ENCODE peak calls at places on chromosomes 3 and 15, in eight cellular contexts. One of them, this sample, is unnamed.

GRCh38 chr3:62755285-62755684 is 119.9 kb downstream of the CADPS start:
- DNase-seq in psoas muscle: no peak
- DNase-seq in colonic mucosa: no peak
- DNase-seq in right cardiac atrium: no peak
- DNase-seq in T-helper 17 cell: no peak
- DNase-seq in CD4-positive, alpha-beta T cell: no peak
- DNase-seq in CD8-positive, alpha-beta T cell: no peak
- DNase-seq in DND-41: no peak
- DNase-seq in this sample: peak; percentile 6

GRCh38 chr15:91320106-91320505 is 220.0 kb downstream of the SV2B start:
- DNase-seq in psoas muscle: no peak
- DNase-seq in colonic mucosa: no peak
- DNase-seq in right cardiac atrium: no peak
- DNase-seq in T-helper 17 cell: no peak
- DNase-seq in CD4-positive, alpha-beta T cell: no peak
- DNase-seq in CD8-positive, alpha-beta T cell: no peak
- DNase-seq in DND-41: no peak
- DNase-seq in this sample: no peak

GRCh38 chr3:45464336-45464809 is 76.0 kb downstream of the LARS2 start:
- DNase-seq in psoas muscle: no peak
- DNase-seq in colonic mucosa: no peak
- DNase-seq in right cardiac atrium: peak; percentile 65
- DNase-seq in T-helper 17 cell: no peak
- DNase-seq in CD4-positive, alpha-beta T cell: peak; percentile 27
- DNase-seq in CD8-positive, alpha-beta T cell: no peak
- DNase-seq in DND-41: peak; percentile 35
- DNase-seq in this sample: no peak

GRCh38 chr3:47265725-47266480 is 16.7 kb downstream of the KIF9 start:
- DNase-seq in psoas muscle: no peak
- DNase-seq in colonic mucosa: no peak
- DNase-seq in right cardiac atrium: no peak
- DNase-seq in T-helper 17 cell: no peak
- DNase-seq in CD4-positive, alpha-beta T cell: no peak
- DNase-seq in CD8-positive, alpha-beta T cell: no peak
- DNase-seq in DND-41: no peak
- DNase-seq in this sample: no peak

GRCh38 chr15:39792025-39792893 is 9.6 kb upstream of the FSIP1 start:
- DNase-seq in psoas muscle: no peak
- DNase-seq in colonic mucosa: no peak
- DNase-seq in right cardiac atrium: no peak
- DNase-seq in T-helper 17 cell: no peak
- DNase-seq in CD4-positive, alpha-beta T cell: no peak
- DNase-seq in CD8-positive, alpha-beta T cell: no peak
- DNase-seq in DND-41: no peak
- DNase-seq in this sample: no peak

GRCh38 chr3:146067048-146067447 is 93.9 kb downstream of the PLOD2 start:
- DNase-seq in psoas muscle: no peak
- DNase-seq in colonic mucosa: no peak
- DNase-seq in right cardiac atrium: no peak
- DNase-seq in T-helper 17 cell: no peak
- DNase-seq in CD4-positive, alpha-beta T cell: no peak
- DNase-seq in CD8-positive, alpha-beta T cell: no peak
- DNase-seq in DND-41: no peak
- DNase-seq in this sample: no peak

GRCh38 chr15:77569647-77570186 is 63.0 kb downstream of the LINGO1 start:
- DNase-seq in psoas muscle: no peak
- DNase-seq in colonic mucosa: no peak
- DNase-seq in right cardiac atrium: peak; percentile 60
- DNase-seq in T-helper 17 cell: no peak
- DNase-seq in CD4-positive, alpha-beta T cell: no peak
- DNase-seq in CD8-positive, alpha-beta T cell: no peak
- DNase-seq in DND-41: no peak
- DNase-seq in this sample: no peak

GRCh38 chr3:179373938-179374337 is 26.4 kb downstream of the MFN1 start:
- DNase-seq in psoas muscle: no peak
- DNase-seq in colonic mucosa: no peak
- DNase-seq in right cardiac atrium: no peak
- DNase-seq in T-helper 17 cell: no peak
- DNase-seq in CD4-positive, alpha-beta T cell: no peak
- DNase-seq in CD8-positive, alpha-beta T cell: no peak
- DNase-seq in DND-41: no peak
- DNase-seq in this sample: no peak

GRCh38 chr3:174126990-174127758 is 729.6 kb downstream of the NLGN1 start:
- DNase-seq in psoas muscle: no peak
- DNase-seq in colonic mucosa: no peak
- DNase-seq in right cardiac atrium: no peak
- DNase-seq in T-helper 17 cell: no peak
- DNase-seq in CD4-positive, alpha-beta T cell: no peak
- DNase-seq in CD8-positive, alpha-beta T cell: no peak
- DNase-seq in DND-41: no peak
- DNase-seq in this sample: no peak

GRCh38 chr15:73859236-73859635 is 14.1 kb upstream of the TBC1D21 start:
- DNase-seq in psoas muscle: no peak
- DNase-seq in colonic mucosa: no peak
- DNase-seq in right cardiac atrium: no peak
- DNase-seq in T-helper 17 cell: no peak
- DNase-seq in CD4-positive, alpha-beta T cell: no peak
- DNase-seq in CD8-positive, alpha-beta T cell: no peak
- DNase-seq in DND-41: no peak
- DNase-seq in this sample: no peak

GRCh38 chr3:172675371-172676193 is 35.3 kb downstream of the NCEH1 start:
- DNase-seq in psoas muscle: no peak
- DNase-seq in colonic mucosa: no peak
- DNase-seq in right cardiac atrium: no peak
- DNase-seq in T-helper 17 cell: no peak
- DNase-seq in CD4-positive, alpha-beta T cell: no peak
- DNase-seq in CD8-positive, alpha-beta T cell: no peak
- DNase-seq in DND-41: no peak
- DNase-seq in this sample: no peak

GRCh38 chr3:41653575-41654239 is 308.2 kb downstream of the ULK4 start:
- DNase-seq in psoas muscle: no peak
- DNase-seq in colonic mucosa: no peak
- DNase-seq in right cardiac atrium: no peak
- DNase-seq in T-helper 17 cell: no peak
- DNase-seq in CD4-positive, alpha-beta T cell: no peak
- DNase-seq in CD8-positive, alpha-beta T cell: no peak
- DNase-seq in DND-41: no peak
- DNase-seq in this sample: no peak

GRCh38 chr15:78979456-78980320 is 34.8 kb upstream of the CTSH start:
- DNase-seq in psoas muscle: no peak
- DNase-seq in colonic mucosa: peak; percentile 71
- DNase-seq in right cardiac atrium: no peak
- DNase-seq in T-helper 17 cell: no peak
- DNase-seq in CD4-positive, alpha-beta T cell: peak; percentile 8
- DNase-seq in CD8-positive, alpha-beta T cell: peak; percentile 52
- DNase-seq in DND-41: peak; percentile 45
- DNase-seq in this sample: peak; percentile 63

GRCh38 chr3:70095260-70095659 is 95.7 kb downstream of the SAMMSON start:
- DNase-seq in psoas muscle: no peak
- DNase-seq in colonic mucosa: no peak
- DNase-seq in right cardiac atrium: no peak
- DNase-seq in T-helper 17 cell: no peak
- DNase-seq in CD4-positive, alpha-beta T cell: no peak
- DNase-seq in CD8-positive, alpha-beta T cell: no peak
- DNase-seq in DND-41: no peak
- DNase-seq in this sample: no peak

GRCh38 chr3:177596822-177597271 is 399.6 kb upstream of the TBL1XR1 start:
- DNase-seq in psoas muscle: no peak
- DNase-seq in colonic mucosa: no peak
- DNase-seq in right cardiac atrium: no peak
- DNase-seq in T-helper 17 cell: no peak
- DNase-seq in CD4-positive, alpha-beta T cell: no peak
- DNase-seq in CD8-positive, alpha-beta T cell: no peak
- DNase-seq in DND-41: peak; percentile 15
- DNase-seq in this sample: peak; percentile 52

GRCh38 chr3:192090586-192090985 is 629.6 kb downstream of the PYDC2 start:
- DNase-seq in psoas muscle: no peak
- DNase-seq in colonic mucosa: no peak
- DNase-seq in right cardiac atrium: no peak
- DNase-seq in T-helper 17 cell: no peak
- DNase-seq in CD4-positive, alpha-beta T cell: no peak
- DNase-seq in CD8-positive, alpha-beta T cell: no peak
- DNase-seq in DND-41: no peak
- DNase-seq in this sample: no peak

GRCh38 chr3:158158969-158159368 is 49.1 kb downstream of the RSRC1 start:
- DNase-seq in psoas muscle: no peak
- DNase-seq in colonic mucosa: no peak
- DNase-seq in right cardiac atrium: no peak
- DNase-seq in T-helper 17 cell: no peak
- DNase-seq in CD4-positive, alpha-beta T cell: no peak
- DNase-seq in CD8-positive, alpha-beta T cell: no peak
- DNase-seq in DND-41: no peak
- DNase-seq in this sample: no peak

GRCh38 chr3:38137615-38138346 is 680 bp upstream of the MYD88 start:
- DNase-seq in psoas muscle: no peak
- DNase-seq in colonic mucosa: peak; percentile 49
- DNase-seq in right cardiac atrium: peak; percentile 59
- DNase-seq in T-helper 17 cell: no peak
- DNase-seq in CD4-positive, alpha-beta T cell: no peak
- DNase-seq in CD8-positive, alpha-beta T cell: peak; percentile 51
- DNase-seq in DND-41: no peak
- DNase-seq in this sample: no peak

GRCh38 chr15:49560045-49560444 is 60.6 kb downstream of the FAM227B start:
- DNase-seq in psoas muscle: no peak
- DNase-seq in colonic mucosa: no peak
- DNase-seq in right cardiac atrium: no peak
- DNase-seq in T-helper 17 cell: no peak
- DNase-seq in CD4-positive, alpha-beta T cell: no peak
- DNase-seq in CD8-positive, alpha-beta T cell: no peak
- DNase-seq in DND-41: no peak
- DNase-seq in this sample: no peak
- H3K9me3 ChIP-seq in psoas muscle: peaks cover 33% of the 10 kb centered on the region
- H3K9me3 ChIP-seq in colonic mucosa: no peaks in the 10 kb centered on the region
- H3K9me3 ChIP-seq in right cardiac atrium: no peaks in the 10 kb centered on the region
- H3K9me3 ChIP-seq in T-helper 17 cell: peaks cover 8% of the 10 kb centered on the region
- H3K9me3 ChIP-seq in CD4-positive, alpha-beta T cell: peaks cover 57% of the 10 kb centered on the region
- H3K9me3 ChIP-seq in CD8-positive, alpha-beta T cell: peaks cover 9% of the 10 kb centered on the region
- H3K9me3 ChIP-seq in DND-41: peaks cover 8% of the 10 kb centered on the region
- H3K9me3 ChIP-seq in this sample: peaks cover 24% of the 10 kb centered on the region

GRCh38 chr3:128922804-128923459 is 43.5 kb downstream of the ACAD9 start:
- DNase-seq in psoas muscle: no peak
- DNase-seq in colonic mucosa: no peak
- DNase-seq in right cardiac atrium: no peak
- DNase-seq in T-helper 17 cell: no peak
- DNase-seq in CD4-positive, alpha-beta T cell: peak; percentile 48
- DNase-seq in CD8-positive, alpha-beta T cell: peak; percentile 75
- DNase-seq in DND-41: peak; percentile 76
- DNase-seq in this sample: no peak

GRCh38 chr3:128929364-128929763 is 49.9 kb downstream of the ACAD9 start:
- DNase-seq in psoas muscle: no peak
- DNase-seq in colonic mucosa: no peak
- DNase-seq in right cardiac atrium: no peak
- DNase-seq in T-helper 17 cell: no peak
- DNase-seq in CD4-positive, alpha-beta T cell: no peak
- DNase-seq in CD8-positive, alpha-beta T cell: no peak
- DNase-seq in DND-41: no peak
- DNase-seq in this sample: no peak

GRCh38 chr3:128919988-128920387 is 40.6 kb downstream of the ACAD9 start:
- DNase-seq in psoas muscle: no peak
- DNase-seq in colonic mucosa: no peak
- DNase-seq in right cardiac atrium: no peak
- DNase-seq in T-helper 17 cell: no peak
- DNase-seq in CD4-positive, alpha-beta T cell: no peak
- DNase-seq in CD8-positive, alpha-beta T cell: no peak
- DNase-seq in DND-41: no peak
- DNase-seq in this sample: no peak

GRCh38 chr3:128923607-128924385 is 44.4 kb downstream of the ACAD9 start:
- DNase-seq in psoas muscle: no peak
- DNase-seq in colonic mucosa: no peak
- DNase-seq in right cardiac atrium: no peak
- DNase-seq in T-helper 17 cell: no peak
- DNase-seq in CD4-positive, alpha-beta T cell: no peak
- DNase-seq in CD8-positive, alpha-beta T cell: no peak
- DNase-seq in DND-41: no peak
- DNase-seq in this sample: no peak
- H3K9me3 ChIP-seq in psoas muscle: peaks cover 6% of the 10 kb centered on the region
- H3K9me3 ChIP-seq in colonic mucosa: no peaks in the 10 kb centered on the region
- H3K9me3 ChIP-seq in right cardiac atrium: peaks cover 2% of the 10 kb centered on the region
- H3K9me3 ChIP-seq in T-helper 17 cell: no peaks in the 10 kb centered on the region
- H3K9me3 ChIP-seq in CD4-positive, alpha-beta T cell: no peaks in the 10 kb centered on the region
- H3K9me3 ChIP-seq in CD8-positive, alpha-beta T cell: no peaks in the 10 kb centered on the region
- H3K9me3 ChIP-seq in DND-41: peaks cover 28% of the 10 kb centered on the region
- H3K9me3 ChIP-seq in this sample: peaks cover 41% of the 10 kb centered on the region

GRCh38 chr15:25093455-25094029 is 138.8 kb downstream of the SNRPN start:
- DNase-seq in psoas muscle: no peak
- DNase-seq in colonic mucosa: peak; percentile 4
- DNase-seq in right cardiac atrium: no peak
- DNase-seq in T-helper 17 cell: no peak
- DNase-seq in CD4-positive, alpha-beta T cell: no peak
- DNase-seq in CD8-positive, alpha-beta T cell: no peak
- DNase-seq in DND-41: no peak
- DNase-seq in this sample: no peak

GRCh38 chr15:25094519-25094918 is 139.7 kb downstream of the SNRPN start:
- DNase-seq in psoas muscle: no peak
- DNase-seq in colonic mucosa: no peak
- DNase-seq in right cardiac atrium: no peak
- DNase-seq in T-helper 17 cell: no peak
- DNase-seq in CD4-positive, alpha-beta T cell: no peak
- DNase-seq in CD8-positive, alpha-beta T cell: no peak
- DNase-seq in DND-41: no peak
- DNase-seq in this sample: no peak

GRCh38 chr15:25092661-25093060 is 137.9 kb downstream of the SNRPN start:
- DNase-seq in psoas muscle: no peak
- DNase-seq in colonic mucosa: no peak
- DNase-seq in right cardiac atrium: no peak
- DNase-seq in T-helper 17 cell: no peak
- DNase-seq in CD4-positive, alpha-beta T cell: no peak
- DNase-seq in CD8-positive, alpha-beta T cell: no peak
- DNase-seq in DND-41: no peak
- DNase-seq in this sample: no peak

GRCh38 chr15:25095179-25095578 is 140.4 kb downstream of the SNRPN start:
- DNase-seq in psoas muscle: no peak
- DNase-seq in colonic mucosa: no peak
- DNase-seq in right cardiac atrium: no peak
- DNase-seq in T-helper 17 cell: no peak
- DNase-seq in CD4-positive, alpha-beta T cell: no peak
- DNase-seq in CD8-positive, alpha-beta T cell: no peak
- DNase-seq in DND-41: no peak
- DNase-seq in this sample: no peak

DNA sequence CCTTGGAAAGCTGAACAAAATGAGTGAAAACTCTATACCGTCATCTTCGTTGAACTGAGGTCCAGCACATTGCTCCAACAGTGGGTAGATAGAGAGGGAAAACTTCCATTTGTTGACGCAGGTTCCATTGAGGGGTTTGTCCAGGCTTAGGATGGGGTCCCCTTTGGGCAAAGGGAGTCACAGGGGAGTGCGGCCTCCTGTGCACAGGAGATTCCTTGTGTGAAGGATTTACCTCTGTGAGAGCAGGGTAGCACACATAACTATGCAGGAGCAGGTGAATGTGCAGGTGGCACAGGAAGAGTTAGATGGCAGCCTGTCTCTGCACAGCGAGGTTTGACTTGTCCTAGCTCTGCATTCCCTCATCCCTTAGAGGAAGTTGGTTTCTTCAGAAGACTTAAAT is 139.3 kb downstream of the SNRPN start:
- DNase-seq in psoas muscle: no peak
- DNase-seq in colonic mucosa: no peak
- DNase-seq in right cardiac atrium: no peak
- DNase-seq in T-helper 17 cell: no peak
- DNase-seq in CD4-positive, alpha-beta T cell: no peak
- DNase-seq in CD8-positive, alpha-beta T cell: no peak
- DNase-seq in DND-41: no peak
- DNase-seq in this sample: no peak
- H3K9me3 ChIP-seq in psoas muscle: peaks cover 68% of the 10 kb centered on the region
- H3K9me3 ChIP-seq in colonic mucosa: peaks cover 4% of the 10 kb centered on the region
- H3K9me3 ChIP-seq in right cardiac atrium: peaks cover 19% of the 10 kb centered on the region
- H3K9me3 ChIP-seq in T-helper 17 cell: peaks cover 31% of the 10 kb centered on the region
- H3K9me3 ChIP-seq in CD4-positive, alpha-beta T cell: peaks cover 92% of the 10 kb centered on the region
- H3K9me3 ChIP-seq in CD8-positive, alpha-beta T cell: peaks cover 34% of the 10 kb centered on the region
- H3K9me3 ChIP-seq in DND-41: peaks cover 7% of the 10 kb centered on the region
- H3K9me3 ChIP-seq in this sample: no peaks in the 10 kb centered on the region

GRCh38 chr3:487580-487979 is 291.0 kb downstream of the CHL1 start:
- DNase-seq in psoas muscle: no peak
- DNase-seq in colonic mucosa: no peak
- DNase-seq in right cardiac atrium: no peak
- DNase-seq in T-helper 17 cell: no peak
- DNase-seq in CD4-positive, alpha-beta T cell: no peak
- DNase-seq in CD8-positive, alpha-beta T cell: no peak
- DNase-seq in DND-41: no peak
- DNase-seq in this sample: no peak
- H3K9me3 ChIP-seq in psoas muscle: no peaks in the 10 kb centered on the region
- H3K9me3 ChIP-seq in colonic mucosa: no peaks in the 10 kb centered on the region
- H3K9me3 ChIP-seq in right cardiac atrium: no peaks in the 10 kb centered on the region
- H3K9me3 ChIP-seq in T-helper 17 cell: no peaks in the 10 kb centered on the region
- H3K9me3 ChIP-seq in CD4-positive, alpha-beta T cell: no peaks in the 10 kb centered on the region
- H3K9me3 ChIP-seq in CD8-positive, alpha-beta T cell: no peaks in the 10 kb centered on the region
- H3K9me3 ChIP-seq in DND-41: no peaks in the 10 kb centered on the region
- H3K9me3 ChIP-seq in this sample: no peaks in the 10 kb centered on the region

This sample was measured in MG63.